ENCODE peak calls at places on chromosomes 16 and 17, in nine cellular contexts. One of them, this sample, is unnamed.

GRCh38 chr17:57989011-57989345 is 924 bp upstream of the VEZF1 start:
- ATAC-seq in heart right ventricle: peak
- ATAC-seq in stimulated activated naive CD8-positive, alpha-beta T cell treated with anti-CD3 and anti-CD28 coated beads, Interleukin-15, Interleukin-2, amounts not matched to agents 100 U/mL and 50 U/mL, for 24 hours: no peak
- ATAC-seq in body of pancreas: peak
- ATAC-seq in effector memory CD8-positive, alpha-beta T cell: no peak
- ATAC-seq in left lung: no peak
- ATAC-seq in activated T-cell treated with anti-CD3 and anti-CD28 coated beads, Interleukin-2, amount 50 U/mL, for 72 hours: no peak
- ATAC-seq in activated CD4-positive, CD25-positive, alpha-beta regulatory T cell treated with anti-CD3 and anti-CD28 coated beads, Interleukin-2, amount 50 U/mL, for 24 hours: no peak
- ATAC-seq in natural killer cell treated with Interleukin-12 subunit alpha and Interleukin-12 subunit beta and Interleukin-15 and Interleukin-18, amount 100 ng/mL, for 72 hours: no peak
- ATAC-seq in this sample: no peak

GRCh38 chr17:40068584-40068916 is 5.8 kb downstream of the THRA start:
- ATAC-seq in activated CD4-positive, CD25-positive, alpha-beta regulatory T cell treated with anti-CD3 and anti-CD28 coated beads, Interleukin-2, amount 50 U/mL, for 24 hours: no peak
- ATAC-seq in natural killer cell treated with Interleukin-12 subunit alpha and Interleukin-12 subunit beta and Interleukin-15 and Interleukin-18, amount 100 ng/mL, for 72 hours: no peak
- ATAC-seq in body of pancreas: no peak
- ATAC-seq in effector memory CD8-positive, alpha-beta T cell: no peak
- ATAC-seq in heart right ventricle: no peak
- ATAC-seq in activated T-cell treated with anti-CD3 and anti-CD28 coated beads, Interleukin-2, amount 50 U/mL, for 72 hours: peak
- ATAC-seq in left lung: no peak
- ATAC-seq in stimulated activated naive CD8-positive, alpha-beta T cell treated with anti-CD3 and anti-CD28 coated beads, Interleukin-15, Interleukin-2, amounts not matched to agents 100 U/mL and 50 U/mL, for 24 hours: no peak
- ATAC-seq in this sample: no peak

GRCh38 chr17:46063239-46063638 is 64.2 kb downstream of the STH start:
- ATAC-seq in heart right ventricle: peak
- ATAC-seq in activated T-cell treated with anti-CD3 and anti-CD28 coated beads, Interleukin-2, amount 50 U/mL, for 72 hours: no peak
- ATAC-seq in left lung: peak
- ATAC-seq in activated CD4-positive, CD25-positive, alpha-beta regulatory T cell treated with anti-CD3 and anti-CD28 coated beads, Interleukin-2, amount 50 U/mL, for 24 hours: no peak
- ATAC-seq in stimulated activated naive CD8-positive, alpha-beta T cell treated with anti-CD3 and anti-CD28 coated beads, Interleukin-15, Interleukin-2, amounts not matched to agents 100 U/mL and 50 U/mL, for 24 hours: no peak
- ATAC-seq in effector memory CD8-positive, alpha-beta T cell: no peak
- ATAC-seq in natural killer cell treated with Interleukin-12 subunit alpha and Interleukin-12 subunit beta and Interleukin-15 and Interleukin-18, amount 100 ng/mL, for 72 hours: no peak
- ATAC-seq in body of pancreas: no peak
- ATAC-seq in this sample: no peak

GRCh38 chr17:37160940-37161339 is 212.2 kb downstream of the AATF start:
- ATAC-seq in activated T-cell treated with anti-CD3 and anti-CD28 coated beads, Interleukin-2, amount 50 U/mL, for 72 hours: no peak
- ATAC-seq in natural killer cell treated with Interleukin-12 subunit alpha and Interleukin-12 subunit beta and Interleukin-15 and Interleukin-18, amount 100 ng/mL, for 72 hours: no peak
- ATAC-seq in heart right ventricle: no peak
- ATAC-seq in stimulated activated naive CD8-positive, alpha-beta T cell treated with anti-CD3 and anti-CD28 coated beads, Interleukin-15, Interleukin-2, amounts not matched to agents 100 U/mL and 50 U/mL, for 24 hours: no peak
- ATAC-seq in left lung: no peak
- ATAC-seq in effector memory CD8-positive, alpha-beta T cell: no peak
- ATAC-seq in activated CD4-positive, CD25-positive, alpha-beta regulatory T cell treated with anti-CD3 and anti-CD28 coated beads, Interleukin-2, amount 50 U/mL, for 24 hours: no peak
- ATAC-seq in body of pancreas: no peak
- ATAC-seq in this sample: no peak

GRCh38 chr17:63222655-63223054 is 223.5 kb downstream of the CYB561 start:
- ATAC-seq in left lung: no peak
- ATAC-seq in effector memory CD8-positive, alpha-beta T cell: no peak
- ATAC-seq in heart right ventricle: no peak
- ATAC-seq in natural killer cell treated with Interleukin-12 subunit alpha and Interleukin-12 subunit beta and Interleukin-15 and Interleukin-18, amount 100 ng/mL, for 72 hours: no peak
- ATAC-seq in activated T-cell treated with anti-CD3 and anti-CD28 coated beads, Interleukin-2, amount 50 U/mL, for 72 hours: peak
- ATAC-seq in body of pancreas: no peak
- ATAC-seq in activated CD4-positive, CD25-positive, alpha-beta regulatory T cell treated with anti-CD3 and anti-CD28 coated beads, Interleukin-2, amount 50 U/mL, for 24 hours: peak
- ATAC-seq in stimulated activated naive CD8-positive, alpha-beta T cell treated with anti-CD3 and anti-CD28 coated beads, Interleukin-15, Interleukin-2, amounts not matched to agents 100 U/mL and 50 U/mL, for 24 hours: peak
- ATAC-seq in this sample: no peak

GRCh38 chr17:74212262-74212912 is 984 bp upstream of the TTYH2 start:
- ATAC-seq in heart right ventricle: no peak
- ATAC-seq in natural killer cell treated with Interleukin-12 subunit alpha and Interleukin-12 subunit beta and Interleukin-15 and Interleukin-18, amount 100 ng/mL, for 72 hours: peak
- ATAC-seq in activated T-cell treated with anti-CD3 and anti-CD28 coated beads, Interleukin-2, amount 50 U/mL, for 72 hours: peak
- ATAC-seq in body of pancreas: no peak
- ATAC-seq in left lung: peak
- ATAC-seq in effector memory CD8-positive, alpha-beta T cell: peak
- ATAC-seq in stimulated activated naive CD8-positive, alpha-beta T cell treated with anti-CD3 and anti-CD28 coated beads, Interleukin-15, Interleukin-2, amounts not matched to agents 100 U/mL and 50 U/mL, for 24 hours: no peak
- ATAC-seq in activated CD4-positive, CD25-positive, alpha-beta regulatory T cell treated with anti-CD3 and anti-CD28 coated beads, Interleukin-2, amount 50 U/mL, for 24 hours: peak
- ATAC-seq in this sample: no peak

GRCh38 chr17:40099627-40100418 is 566 bp downstream of the NR1D1 start:
- ATAC-seq in activated CD4-positive, CD25-positive, alpha-beta regulatory T cell treated with anti-CD3 and anti-CD28 coated beads, Interleukin-2, amount 50 U/mL, for 24 hours: no peak
- ATAC-seq in left lung: no peak
- ATAC-seq in effector memory CD8-positive, alpha-beta T cell: no peak
- ATAC-seq in natural killer cell treated with Interleukin-12 subunit alpha and Interleukin-12 subunit beta and Interleukin-15 and Interleukin-18, amount 100 ng/mL, for 72 hours: no peak
- ATAC-seq in stimulated activated naive CD8-positive, alpha-beta T cell treated with anti-CD3 and anti-CD28 coated beads, Interleukin-15, Interleukin-2, amounts not matched to agents 100 U/mL and 50 U/mL, for 24 hours: no peak
- ATAC-seq in heart right ventricle: no peak
- ATAC-seq in body of pancreas: no peak
- ATAC-seq in activated T-cell treated with anti-CD3 and anti-CD28 coated beads, Interleukin-2, amount 50 U/mL, for 72 hours: no peak
- ATAC-seq in this sample: no peak

GRCh38 chr17:794876-795275 is 12.7 kb downstream of the MRM3 start:
- ATAC-seq in natural killer cell treated with Interleukin-12 subunit alpha and Interleukin-12 subunit beta and Interleukin-15 and Interleukin-18, amount 100 ng/mL, for 72 hours: peak
- ATAC-seq in stimulated activated naive CD8-positive, alpha-beta T cell treated with anti-CD3 and anti-CD28 coated beads, Interleukin-15, Interleukin-2, amounts not matched to agents 100 U/mL and 50 U/mL, for 24 hours: peak
- ATAC-seq in body of pancreas: peak
- ATAC-seq in activated T-cell treated with anti-CD3 and anti-CD28 coated beads, Interleukin-2, amount 50 U/mL, for 72 hours: peak
- ATAC-seq in left lung: peak
- ATAC-seq in heart right ventricle: peak
- ATAC-seq in activated CD4-positive, CD25-positive, alpha-beta regulatory T cell treated with anti-CD3 and anti-CD28 coated beads, Interleukin-2, amount 50 U/mL, for 24 hours: peak
- ATAC-seq in effector memory CD8-positive, alpha-beta T cell: peak
- ATAC-seq in this sample: peak

GRCh38 chr17:73278049-73278464 is 16.4 kb upstream of the CPSF4L start:
- ATAC-seq in stimulated activated naive CD8-positive, alpha-beta T cell treated with anti-CD3 and anti-CD28 coated beads, Interleukin-15, Interleukin-2, amounts not matched to agents 100 U/mL and 50 U/mL, for 24 hours: no peak
- ATAC-seq in natural killer cell treated with Interleukin-12 subunit alpha and Interleukin-12 subunit beta and Interleukin-15 and Interleukin-18, amount 100 ng/mL, for 72 hours: no peak
- ATAC-seq in activated CD4-positive, CD25-positive, alpha-beta regulatory T cell treated with anti-CD3 and anti-CD28 coated beads, Interleukin-2, amount 50 U/mL, for 24 hours: no peak
- ATAC-seq in left lung: peak
- ATAC-seq in body of pancreas: peak
- ATAC-seq in heart right ventricle: peak
- ATAC-seq in effector memory CD8-positive, alpha-beta T cell: no peak
- ATAC-seq in activated T-cell treated with anti-CD3 and anti-CD28 coated beads, Interleukin-2, amount 50 U/mL, for 72 hours: no peak
- ATAC-seq in this sample: no peak

GRCh38 chr17:37148171-37148570 is 199.4 kb downstream of the AATF start:
- ATAC-seq in activated T-cell treated with anti-CD3 and anti-CD28 coated beads, Interleukin-2, amount 50 U/mL, for 72 hours: no peak
- ATAC-seq in natural killer cell treated with Interleukin-12 subunit alpha and Interleukin-12 subunit beta and Interleukin-15 and Interleukin-18, amount 100 ng/mL, for 72 hours: no peak
- ATAC-seq in stimulated activated naive CD8-positive, alpha-beta T cell treated with anti-CD3 and anti-CD28 coated beads, Interleukin-15, Interleukin-2, amounts not matched to agents 100 U/mL and 50 U/mL, for 24 hours: no peak
- ATAC-seq in heart right ventricle: no peak
- ATAC-seq in effector memory CD8-positive, alpha-beta T cell: no peak
- ATAC-seq in left lung: peak
- ATAC-seq in body of pancreas: no peak
- ATAC-seq in activated CD4-positive, CD25-positive, alpha-beta regulatory T cell treated with anti-CD3 and anti-CD28 coated beads, Interleukin-2, amount 50 U/mL, for 24 hours: no peak
- ATAC-seq in this sample: no peak

GRCh38 chr16:23570992-23571632 is 13.6 kb downstream of the UBFD1 start:
- ATAC-seq in effector memory CD8-positive, alpha-beta T cell: peak
- ATAC-seq in activated T-cell treated with anti-CD3 and anti-CD28 coated beads, Interleukin-2, amount 50 U/mL, for 72 hours: no peak
- ATAC-seq in body of pancreas: no peak
- ATAC-seq in activated CD4-positive, CD25-positive, alpha-beta regulatory T cell treated with anti-CD3 and anti-CD28 coated beads, Interleukin-2, amount 50 U/mL, for 24 hours: no peak
- ATAC-seq in heart right ventricle: no peak
- ATAC-seq in stimulated activated naive CD8-positive, alpha-beta T cell treated with anti-CD3 and anti-CD28 coated beads, Interleukin-15, Interleukin-2, amounts not matched to agents 100 U/mL and 50 U/mL, for 24 hours: no peak
- ATAC-seq in left lung: peak
- ATAC-seq in natural killer cell treated with Interleukin-12 subunit alpha and Interleukin-12 subunit beta and Interleukin-15 and Interleukin-18, amount 100 ng/mL, for 72 hours: no peak
- ATAC-seq in this sample: peak

GRCh38 chr16:79599256-79599836 is 1.2 kb downstream of the MAF start:
- ATAC-seq in stimulated activated naive CD8-positive, alpha-beta T cell treated with anti-CD3 and anti-CD28 coated beads, Interleukin-15, Interleukin-2, amounts not matched to agents 100 U/mL and 50 U/mL, for 24 hours: peak
- ATAC-seq in heart right ventricle: peak
- ATAC-seq in activated T-cell treated with anti-CD3 and anti-CD28 coated beads, Interleukin-2, amount 50 U/mL, for 72 hours: no peak
- ATAC-seq in body of pancreas: peak
- ATAC-seq in effector memory CD8-positive, alpha-beta T cell: no peak
- ATAC-seq in left lung: no peak
- ATAC-seq in natural killer cell treated with Interleukin-12 subunit alpha and Interleukin-12 subunit beta and Interleukin-15 and Interleukin-18, amount 100 ng/mL, for 72 hours: peak
- ATAC-seq in activated CD4-positive, CD25-positive, alpha-beta regulatory T cell treated with anti-CD3 and anti-CD28 coated beads, Interleukin-2, amount 50 U/mL, for 24 hours: peak
- ATAC-seq in this sample: no peak

GRCh38 chr16:9778879-9779278 is 403.3 kb downstream of the GRIN2A start:
- ATAC-seq in left lung: no peak
- ATAC-seq in activated CD4-positive, CD25-positive, alpha-beta regulatory T cell treated with anti-CD3 and anti-CD28 coated beads, Interleukin-2, amount 50 U/mL, for 24 hours: no peak
- ATAC-seq in body of pancreas: no peak
- ATAC-seq in natural killer cell treated with Interleukin-12 subunit alpha and Interleukin-12 subunit beta and Interleukin-15 and Interleukin-18, amount 100 ng/mL, for 72 hours: no peak
- ATAC-seq in effector memory CD8-positive, alpha-beta T cell: no peak
- ATAC-seq in heart right ventricle: no peak
- ATAC-seq in stimulated activated naive CD8-positive, alpha-beta T cell treated with anti-CD3 and anti-CD28 coated beads, Interleukin-15, Interleukin-2, amounts not matched to agents 100 U/mL and 50 U/mL, for 24 hours: no peak
- ATAC-seq in activated T-cell treated with anti-CD3 and anti-CD28 coated beads, Interleukin-2, amount 50 U/mL, for 72 hours: no peak
- ATAC-seq in this sample: no peak

GRCh38 chr17:64531955-64532371 is 25.2 kb downstream of the CEP95 start:
- ATAC-seq in effector memory CD8-positive, alpha-beta T cell: no peak
- ATAC-seq in heart right ventricle: no peak
- ATAC-seq in natural killer cell treated with Interleukin-12 subunit alpha and Interleukin-12 subunit beta and Interleukin-15 and Interleukin-18, amount 100 ng/mL, for 72 hours: no peak
- ATAC-seq in left lung: peak
- ATAC-seq in activated T-cell treated with anti-CD3 and anti-CD28 coated beads, Interleukin-2, amount 50 U/mL, for 72 hours: no peak
- ATAC-seq in body of pancreas: no peak
- ATAC-seq in activated CD4-positive, CD25-positive, alpha-beta regulatory T cell treated with anti-CD3 and anti-CD28 coated beads, Interleukin-2, amount 50 U/mL, for 24 hours: no peak
- ATAC-seq in stimulated activated naive CD8-positive, alpha-beta T cell treated with anti-CD3 and anti-CD28 coated beads, Interleukin-15, Interleukin-2, amounts not matched to agents 100 U/mL and 50 U/mL, for 24 hours: no peak
- ATAC-seq in this sample: no peak

GRCh38 chr17:67514998-67515397 is 137.9 kb downstream of the PITPNC1 start:
- ATAC-seq in activated T-cell treated with anti-CD3 and anti-CD28 coated beads, Interleukin-2, amount 50 U/mL, for 72 hours: no peak
- ATAC-seq in left lung: peak
- ATAC-seq in activated CD4-positive, CD25-positive, alpha-beta regulatory T cell treated with anti-CD3 and anti-CD28 coated beads, Interleukin-2, amount 50 U/mL, for 24 hours: no peak
- ATAC-seq in effector memory CD8-positive, alpha-beta T cell: no peak
- ATAC-seq in stimulated activated naive CD8-positive, alpha-beta T cell treated with anti-CD3 and anti-CD28 coated beads, Interleukin-15, Interleukin-2, amounts not matched to agents 100 U/mL and 50 U/mL, for 24 hours: no peak
- ATAC-seq in heart right ventricle: peak
- ATAC-seq in body of pancreas: peak
- ATAC-seq in natural killer cell treated with Interleukin-12 subunit alpha and Interleukin-12 subunit beta and Interleukin-15 and Interleukin-18, amount 100 ng/mL, for 72 hours: no peak
- ATAC-seq in this sample: no peak

GRCh38 chr16:69339289-69340094 is at the start of the genes COG8 and NIP7:
- ATAC-seq in left lung: peak
- ATAC-seq in natural killer cell treated with Interleukin-12 subunit alpha and Interleukin-12 subunit beta and Interleukin-15 and Interleukin-18, amount 100 ng/mL, for 72 hours: peak
- ATAC-seq in body of pancreas: peak
- ATAC-seq in activated T-cell treated with anti-CD3 and anti-CD28 coated beads, Interleukin-2, amount 50 U/mL, for 72 hours: peak
- ATAC-seq in effector memory CD8-positive, alpha-beta T cell: peak
- ATAC-seq in activated CD4-positive, CD25-positive, alpha-beta regulatory T cell treated with anti-CD3 and anti-CD28 coated beads, Interleukin-2, amount 50 U/mL, for 24 hours: peak
- ATAC-seq in stimulated activated naive CD8-positive, alpha-beta T cell treated with anti-CD3 and anti-CD28 coated beads, Interleukin-15, Interleukin-2, amounts not matched to agents 100 U/mL and 50 U/mL, for 24 hours: peak
- ATAC-seq in heart right ventricle: peak
- ATAC-seq in this sample: peak

GRCh38 chr16:66524601-66525164 is 25.2 kb downstream of the TK2 start:
- ATAC-seq in body of pancreas: no peak
- ATAC-seq in natural killer cell treated with Interleukin-12 subunit alpha and Interleukin-12 subunit beta and Interleukin-15 and Interleukin-18, amount 100 ng/mL, for 72 hours: no peak
- ATAC-seq in heart right ventricle: peak
- ATAC-seq in activated CD4-positive, CD25-positive, alpha-beta regulatory T cell treated with anti-CD3 and anti-CD28 coated beads, Interleukin-2, amount 50 U/mL, for 24 hours: no peak
- ATAC-seq in stimulated activated naive CD8-positive, alpha-beta T cell treated with anti-CD3 and anti-CD28 coated beads, Interleukin-15, Interleukin-2, amounts not matched to agents 100 U/mL and 50 U/mL, for 24 hours: no peak
- ATAC-seq in activated T-cell treated with anti-CD3 and anti-CD28 coated beads, Interleukin-2, amount 50 U/mL, for 72 hours: no peak
- ATAC-seq in effector memory CD8-positive, alpha-beta T cell: peak
- ATAC-seq in left lung: peak
- ATAC-seq in this sample: peak

GRCh38 chr16:51952500-51952899 is 594.4 kb downstream of the TOX3 start:
- ATAC-seq in activated CD4-positive, CD25-positive, alpha-beta regulatory T cell treated with anti-CD3 and anti-CD28 coated beads, Interleukin-2, amount 50 U/mL, for 24 hours: no peak
- ATAC-seq in stimulated activated naive CD8-positive, alpha-beta T cell treated with anti-CD3 and anti-CD28 coated beads, Interleukin-15, Interleukin-2, amounts not matched to agents 100 U/mL and 50 U/mL, for 24 hours: no peak
- ATAC-seq in body of pancreas: no peak
- ATAC-seq in activated T-cell treated with anti-CD3 and anti-CD28 coated beads, Interleukin-2, amount 50 U/mL, for 72 hours: no peak
- ATAC-seq in left lung: no peak
- ATAC-seq in natural killer cell treated with Interleukin-12 subunit alpha and Interleukin-12 subunit beta and Interleukin-15 and Interleukin-18, amount 100 ng/mL, for 72 hours: no peak
- ATAC-seq in heart right ventricle: no peak
- ATAC-seq in effector memory CD8-positive, alpha-beta T cell: no peak
- ATAC-seq in this sample: no peak

GRCh38 chr16:28321700-28322411 is 29.5 kb downstream of the SBK1 start:
- ATAC-seq in heart right ventricle: peak
- ATAC-seq in activated CD4-positive, CD25-positive, alpha-beta regulatory T cell treated with anti-CD3 and anti-CD28 coated beads, Interleukin-2, amount 50 U/mL, for 24 hours: peak
- ATAC-seq in natural killer cell treated with Interleukin-12 subunit alpha and Interleukin-12 subunit beta and Interleukin-15 and Interleukin-18, amount 100 ng/mL, for 72 hours: peak
- ATAC-seq in stimulated activated naive CD8-positive, alpha-beta T cell treated with anti-CD3 and anti-CD28 coated beads, Interleukin-15, Interleukin-2, amounts not matched to agents 100 U/mL and 50 U/mL, for 24 hours: peak
- ATAC-seq in body of pancreas: no peak
- ATAC-seq in activated T-cell treated with anti-CD3 and anti-CD28 coated beads, Interleukin-2, amount 50 U/mL, for 72 hours: no peak
- ATAC-seq in effector memory CD8-positive, alpha-beta T cell: peak
- ATAC-seq in left lung: peak
- ATAC-seq in this sample: peak

GRCh38 chr17:64765191-64765889 is 103.2 kb upstream of the SMURF2 start:
- ATAC-seq in natural killer cell treated with Interleukin-12 subunit alpha and Interleukin-12 subunit beta and Interleukin-15 and Interleukin-18, amount 100 ng/mL, for 72 hours: no peak
- ATAC-seq in body of pancreas: no peak
- ATAC-seq in activated CD4-positive, CD25-positive, alpha-beta regulatory T cell treated with anti-CD3 and anti-CD28 coated beads, Interleukin-2, amount 50 U/mL, for 24 hours: no peak
- ATAC-seq in effector memory CD8-positive, alpha-beta T cell: no peak
- ATAC-seq in heart right ventricle: no peak
- ATAC-seq in left lung: no peak
- ATAC-seq in activated T-cell treated with anti-CD3 and anti-CD28 coated beads, Interleukin-2, amount 50 U/mL, for 72 hours: no peak
- ATAC-seq in stimulated activated naive CD8-positive, alpha-beta T cell treated with anti-CD3 and anti-CD28 coated beads, Interleukin-15, Interleukin-2, amounts not matched to agents 100 U/mL and 50 U/mL, for 24 hours: no peak
- ATAC-seq in this sample: no peak

GRCh38 chr17:57940217-57940616 is 15.0 kb downstream of the CUEDC1 start:
- ATAC-seq in stimulated activated naive CD8-positive, alpha-beta T cell treated with anti-CD3 and anti-CD28 coated beads, Interleukin-15, Interleukin-2, amounts not matched to agents 100 U/mL and 50 U/mL, for 24 hours: no peak
- ATAC-seq in body of pancreas: peak
- ATAC-seq in activated T-cell treated with anti-CD3 and anti-CD28 coated beads, Interleukin-2, amount 50 U/mL, for 72 hours: no peak
- ATAC-seq in effector memory CD8-positive, alpha-beta T cell: no peak
- ATAC-seq in heart right ventricle: no peak
- ATAC-seq in activated CD4-positive, CD25-positive, alpha-beta regulatory T cell treated with anti-CD3 and anti-CD28 coated beads, Interleukin-2, amount 50 U/mL, for 24 hours: no peak
- ATAC-seq in left lung: no peak
- ATAC-seq in natural killer cell treated with Interleukin-12 subunit alpha and Interleukin-12 subunit beta and Interleukin-15 and Interleukin-18, amount 100 ng/mL, for 72 hours: no peak
- ATAC-seq in this sample: no peak

GRCh38 chr16:86823895-86824671 is 245.7 kb downstream of the FOXL1 start:
- ATAC-seq in activated T-cell treated with anti-CD3 and anti-CD28 coated beads, Interleukin-2, amount 50 U/mL, for 72 hours: no peak
- ATAC-seq in body of pancreas: no peak
- ATAC-seq in stimulated activated naive CD8-positive, alpha-beta T cell treated with anti-CD3 and anti-CD28 coated beads, Interleukin-15, Interleukin-2, amounts not matched to agents 100 U/mL and 50 U/mL, for 24 hours: no peak
- ATAC-seq in natural killer cell treated with Interleukin-12 subunit alpha and Interleukin-12 subunit beta and Interleukin-15 and Interleukin-18, amount 100 ng/mL, for 72 hours: no peak
- ATAC-seq in left lung: no peak
- ATAC-seq in activated CD4-positive, CD25-positive, alpha-beta regulatory T cell treated with anti-CD3 and anti-CD28 coated beads, Interleukin-2, amount 50 U/mL, for 24 hours: no peak
- ATAC-seq in heart right ventricle: no peak
- ATAC-seq in effector memory CD8-positive, alpha-beta T cell: no peak
- ATAC-seq in this sample: no peak

GRCh38 chr17:58569216-58569615 is 54.8 kb upstream of the MTMR4 start:
- ATAC-seq in activated CD4-positive, CD25-positive, alpha-beta regulatory T cell treated with anti-CD3 and anti-CD28 coated beads, Interleukin-2, amount 50 U/mL, for 24 hours: no peak
- ATAC-seq in body of pancreas: no peak
- ATAC-seq in stimulated activated naive CD8-positive, alpha-beta T cell treated with anti-CD3 and anti-CD28 coated beads, Interleukin-15, Interleukin-2, amounts not matched to agents 100 U/mL and 50 U/mL, for 24 hours: no peak
- ATAC-seq in natural killer cell treated with Interleukin-12 subunit alpha and Interleukin-12 subunit beta and Interleukin-15 and Interleukin-18, amount 100 ng/mL, for 72 hours: no peak
- ATAC-seq in effector memory CD8-positive, alpha-beta T cell: no peak
- ATAC-seq in activated T-cell treated with anti-CD3 and anti-CD28 coated beads, Interleukin-2, amount 50 U/mL, for 72 hours: no peak
- ATAC-seq in left lung: peak
- ATAC-seq in heart right ventricle: no peak
- ATAC-seq in this sample: no peak

GRCh38 chr16:46673320-46674013 is 15.5 kb downstream of the VPS35 start:
- ATAC-seq in activated CD4-positive, CD25-positive, alpha-beta regulatory T cell treated with anti-CD3 and anti-CD28 coated beads, Interleukin-2, amount 50 U/mL, for 24 hours: peak
- ATAC-seq in natural killer cell treated with Interleukin-12 subunit alpha and Interleukin-12 subunit beta and Interleukin-15 and Interleukin-18, amount 100 ng/mL, for 72 hours: peak
- ATAC-seq in effector memory CD8-positive, alpha-beta T cell: peak
- ATAC-seq in stimulated activated naive CD8-positive, alpha-beta T cell treated with anti-CD3 and anti-CD28 coated beads, Interleukin-15, Interleukin-2, amounts not matched to agents 100 U/mL and 50 U/mL, for 24 hours: peak
- ATAC-seq in activated T-cell treated with anti-CD3 and anti-CD28 coated beads, Interleukin-2, amount 50 U/mL, for 72 hours: peak
- ATAC-seq in left lung: peak
- ATAC-seq in body of pancreas: peak
- ATAC-seq in heart right ventricle: peak
- ATAC-seq in this sample: peak

GRCh38 chr16:27215660-27216059 is 12.3 kb downstream of the KDM8 start:
- ATAC-seq in body of pancreas: no peak
- ATAC-seq in activated T-cell treated with anti-CD3 and anti-CD28 coated beads, Interleukin-2, amount 50 U/mL, for 72 hours: no peak
- ATAC-seq in stimulated activated naive CD8-positive, alpha-beta T cell treated with anti-CD3 and anti-CD28 coated beads, Interleukin-15, Interleukin-2, amounts not matched to agents 100 U/mL and 50 U/mL, for 24 hours: no peak
- ATAC-seq in activated CD4-positive, CD25-positive, alpha-beta regulatory T cell treated with anti-CD3 and anti-CD28 coated beads, Interleukin-2, amount 50 U/mL, for 24 hours: no peak
- ATAC-seq in left lung: no peak
- ATAC-seq in effector memory CD8-positive, alpha-beta T cell: no peak
- ATAC-seq in natural killer cell treated with Interleukin-12 subunit alpha and Interleukin-12 subunit beta and Interleukin-15 and Interleukin-18, amount 100 ng/mL, for 72 hours: no peak
- ATAC-seq in heart right ventricle: no peak
- ATAC-seq in this sample: no peak

GRCh38 chr17:42227849-42228696 is 33.8 kb upstream of the GHDC start:
- ATAC-seq in left lung: no peak
- ATAC-seq in body of pancreas: no peak
- ATAC-seq in activated CD4-positive, CD25-positive, alpha-beta regulatory T cell treated with anti-CD3 and anti-CD28 coated beads, Interleukin-2, amount 50 U/mL, for 24 hours: no peak
- ATAC-seq in natural killer cell treated with Interleukin-12 subunit alpha and Interleukin-12 subunit beta and Interleukin-15 and Interleukin-18, amount 100 ng/mL, for 72 hours: no peak
- ATAC-seq in stimulated activated naive CD8-positive, alpha-beta T cell treated with anti-CD3 and anti-CD28 coated beads, Interleukin-15, Interleukin-2, amounts not matched to agents 100 U/mL and 50 U/mL, for 24 hours: no peak
- ATAC-seq in activated T-cell treated with anti-CD3 and anti-CD28 coated beads, Interleukin-2, amount 50 U/mL, for 72 hours: no peak
- ATAC-seq in heart right ventricle: peak
- ATAC-seq in effector memory CD8-positive, alpha-beta T cell: no peak
- ATAC-seq in this sample: no peak

GRCh38 chr17:56594528-56595418 is 1.3 kb downstream of the NOG start:
- ATAC-seq in effector memory CD8-positive, alpha-beta T cell: peak
- ATAC-seq in natural killer cell treated with Interleukin-12 subunit alpha and Interleukin-12 subunit beta and Interleukin-15 and Interleukin-18, amount 100 ng/mL, for 72 hours: no peak
- ATAC-seq in stimulated activated naive CD8-positive, alpha-beta T cell treated with anti-CD3 and anti-CD28 coated beads, Interleukin-15, Interleukin-2, amounts not matched to agents 100 U/mL and 50 U/mL, for 24 hours: no peak
- ATAC-seq in activated CD4-positive, CD25-positive, alpha-beta regulatory T cell treated with anti-CD3 and anti-CD28 coated beads, Interleukin-2, amount 50 U/mL, for 24 hours: peak
- ATAC-seq in heart right ventricle: no peak
- ATAC-seq in left lung: peak
- ATAC-seq in body of pancreas: no peak
- ATAC-seq in activated T-cell treated with anti-CD3 and anti-CD28 coated beads, Interleukin-2, amount 50 U/mL, for 72 hours: peak
- ATAC-seq in this sample: peak

GRCh38 chr16:84292032-84292431 is 2.6 kb upstream of the WFDC1 start:
- ATAC-seq in activated CD4-positive, CD25-positive, alpha-beta regulatory T cell treated with anti-CD3 and anti-CD28 coated beads, Interleukin-2, amount 50 U/mL, for 24 hours: no peak
- ATAC-seq in effector memory CD8-positive, alpha-beta T cell: no peak
- ATAC-seq in natural killer cell treated with Interleukin-12 subunit alpha and Interleukin-12 subunit beta and Interleukin-15 and Interleukin-18, amount 100 ng/mL, for 72 hours: peak
- ATAC-seq in heart right ventricle: no peak
- ATAC-seq in body of pancreas: no peak
- ATAC-seq in left lung: no peak
- ATAC-seq in activated T-cell treated with anti-CD3 and anti-CD28 coated beads, Interleukin-2, amount 50 U/mL, for 72 hours: no peak
- ATAC-seq in stimulated activated naive CD8-positive, alpha-beta T cell treated with anti-CD3 and anti-CD28 coated beads, Interleukin-15, Interleukin-2, amounts not matched to agents 100 U/mL and 50 U/mL, for 24 hours: no peak
- ATAC-seq in this sample: no peak

GRCh38 chr17:1473170-1473569 is 17.1 kb upstream of the CRK start:
- ATAC-seq in left lung: no peak
- ATAC-seq in activated CD4-positive, CD25-positive, alpha-beta regulatory T cell treated with anti-CD3 and anti-CD28 coated beads, Interleukin-2, amount 50 U/mL, for 24 hours: peak
- ATAC-seq in body of pancreas: no peak
- ATAC-seq in activated T-cell treated with anti-CD3 and anti-CD28 coated beads, Interleukin-2, amount 50 U/mL, for 72 hours: peak
- ATAC-seq in natural killer cell treated with Interleukin-12 subunit alpha and Interleukin-12 subunit beta and Interleukin-15 and Interleukin-18, amount 100 ng/mL, for 72 hours: no peak
- ATAC-seq in effector memory CD8-positive, alpha-beta T cell: no peak
- ATAC-seq in stimulated activated naive CD8-positive, alpha-beta T cell treated with anti-CD3 and anti-CD28 coated beads, Interleukin-15, Interleukin-2, amounts not matched to agents 100 U/mL and 50 U/mL, for 24 hours: peak
- ATAC-seq in heart right ventricle: peak
- ATAC-seq in this sample: no peak

This sample was measured in stimulated activated memory B cell treated with anti-CD40 and anti-IgM and Interleukin-4, amounts not matched to agents 10 μg/mL and 1 μg/mL and 100 μg/mL, for 72 hours.